ENCODE peak calls at places on chromosomes 12 and 14, in nine cellular contexts. Y, U, S, M, H, O, G, T and F are unnamed samples.

GRCh38 chr14:35944847-35945246 is 118.7 kb downstream of the BRMS1L start:
- DNase-seq in Y (no peak), U (peak; percentile 4), S (no peak), M (peak; percentile 5), H (no peak), O (peak; percentile 56), G (no peak), T (peak; percentile 26), F (peak; percentile 32)

GRCh38 chr14:22850944-22851790 is 14.8 kb downstream of the MMP14 start:
- DNase-seq in Y (peak; percentile 98), U (no peak), S (peak; percentile 94), M (no peak), H (peak; percentile 98), O (no peak), G (peak; percentile 90), T (peak; percentile 72), F (no peak)

GRCh38 chr12:52582971-52583456 is 9.4 kb upstream of the KRT74 start:
- DNase-seq in Y (peak; percentile 87), U (peak; percentile 86), S (peak; percentile 48), M (peak; percentile 73), H (peak; percentile 68), O (peak; percentile 74), G (peak; percentile 31), T (peak; percentile 63), F (peak; percentile 50)

GRCh38 chr12:6297170-6297569 is 13.3 kb upstream of the PLEKHG6 start:
- DNase-seq in Y (no peak), U (no peak), S (no peak), M (no peak), H (peak; percentile 14), O (no peak), G (no peak), T (no peak), F (no peak)

GRCh38 chr12:62250671-62251608 is 9.3 kb upstream of the USP15 start:
- DNase-seq in Y (no peak), U (peak; percentile 93), S (no peak), M (peak; percentile 93), H (no peak), O (no peak), G (no peak), T (no peak), F (no peak)

GRCh38 chr12:30067156-30067555 is 283.4 kb upstream of the TMTC1 start:
- DNase-seq in Y (no peak), U (no peak), S (no peak), M (no peak), H (no peak), O (no peak), G (no peak), T (no peak), F (no peak)

GRCh38 chr12:6943387-6943718 is 263 bp upstream of the RNU7-1 start:
- DNase-seq in Y (peak; percentile 96), U (peak; percentile 93), S (peak; percentile 83), M (peak; percentile 87), H (peak; percentile 96), O (peak; percentile 95), G (peak; percentile 89), T (peak; percentile 85), F (peak; percentile 90)

GRCh38 chr14:68106456-68106855 is 286.9 kb downstream of the RAD51B start:
- DNase-seq in Y (no peak), U (no peak), S (no peak), M (no peak), H (no peak), O (no peak), G (no peak), T (no peak), F (no peak)

GRCh38 chr14:68784995-68785816 is 7.7 kb downstream of the ZFP36L1 start:
- DNase-seq in Y (peak; percentile 87), U (no peak), S (peak; percentile 62), M (no peak), H (peak; percentile 74), O (peak; percentile 87), G (no peak), T (no peak), F (no peak)

GRCh38 chr12:49068879-49069506 is 786 bp downstream of the RHEBL1 start:
- DNase-seq in Y (no peak), U (peak; percentile 32), S (no peak), M (no peak), H (no peak), O (no peak), G (no peak), T (no peak), F (no peak)

GRCh38 chr12:1496162-1496925 is 98.0 kb downstream of the FBXL14 start:
- DNase-seq in Y (peak; percentile 84), U (no peak), S (no peak), M (no peak), H (no peak), O (no peak), G (no peak), T (peak; percentile 70), F (no peak)

GRCh38 chr12:85531345-85531744 is 251.3 kb downstream of the ALX1 start:
- DNase-seq in Y (no peak), U (no peak), S (no peak), M (no peak), H (no peak), O (no peak), G (no peak), T (no peak), F (no peak)

GRCh38 chr12:103848917-103849491 is 8.0 kb upstream of the NT5DC3 start:
- DNase-seq in Y (no peak), U (no peak), S (no peak), M (no peak), H (peak; percentile 92), O (no peak), G (no peak), T (no peak), F (no peak)

GRCh38 chr12:47990351-47991105 is 13.7 kb downstream of the COL2A1 start:
- DNase-seq in Y (peak; percentile 15), U (no peak), S (no peak), M (no peak), H (peak; percentile 40), O (no peak), G (no peak), T (no peak), F (peak; percentile 72)

GRCh38 chr14:51576112-51576420 is 75.6 kb upstream of the FRMD6 start:
- DNase-seq in Y (no peak), U (no peak), S (no peak), M (no peak), H (no peak), O (no peak), G (no peak), T (no peak), F (no peak)

DNA sequence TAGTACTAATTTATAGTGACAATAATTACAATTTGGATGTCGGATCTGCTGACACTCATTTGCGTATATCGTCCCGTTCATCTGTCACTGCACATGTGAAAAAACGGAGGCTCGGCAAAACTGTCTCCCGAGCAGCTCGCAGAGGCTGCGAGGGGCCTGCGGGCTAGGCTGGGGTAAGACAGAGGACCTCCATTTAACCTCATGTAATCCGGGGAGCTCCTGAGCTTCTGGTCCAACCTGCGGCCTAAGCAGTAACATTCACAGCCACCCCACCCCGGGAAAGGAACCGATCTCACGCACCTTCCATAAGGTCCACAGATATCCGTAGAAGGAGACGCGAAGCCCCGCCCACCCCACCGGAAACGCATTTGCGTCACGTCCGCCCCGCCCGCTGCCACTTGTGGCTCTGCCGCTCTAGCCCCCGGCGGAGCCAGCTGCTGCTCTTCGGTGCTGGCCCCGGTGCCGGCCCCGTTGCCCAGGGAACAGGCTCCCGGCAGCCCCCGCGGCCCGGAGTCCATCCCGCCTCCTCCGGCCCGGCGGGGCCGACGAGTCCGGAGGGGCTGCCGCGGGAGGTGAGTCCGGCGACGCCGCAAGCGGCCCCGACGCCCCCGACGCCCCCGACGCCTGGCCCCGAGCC is at the start of the genes CINP and TECPR2:
- DNase-seq in Y (peak; percentile 100), U (peak; percentile 98), S (peak; percentile 99), M (peak; percentile 94), H (peak; percentile 99), O (peak; percentile 95), G (peak; percentile 97), T (peak; percentile 99), F (peak; percentile 87)
- TF ChIP-seq POLR2A in Y (no peak), U (peak; percentile 87), S (peak; percentile 72), M (peak; percentile 78), H (peak; percentile 18), O (peak; percentile 53), G (peak; percentile 38), T (peak; percentile 80), F (peak; percentile 81)

GRCh38 chr12:89880695-89881350 is 172.2 kb upstream of the ATP2B1 start:
- DNase-seq in Y (no peak), U (no peak), S (no peak), M (no peak), H (no peak), O (no peak), G (no peak), T (peak; percentile 31), F (peak; percentile 19)
- TF ChIP-seq POLR2A in Y (no peak), U (no peak), S (no peak), M (no peak), H (no peak), O (no peak), G (no peak), T (no peak), F (peak; percentile 93)

DNA sequence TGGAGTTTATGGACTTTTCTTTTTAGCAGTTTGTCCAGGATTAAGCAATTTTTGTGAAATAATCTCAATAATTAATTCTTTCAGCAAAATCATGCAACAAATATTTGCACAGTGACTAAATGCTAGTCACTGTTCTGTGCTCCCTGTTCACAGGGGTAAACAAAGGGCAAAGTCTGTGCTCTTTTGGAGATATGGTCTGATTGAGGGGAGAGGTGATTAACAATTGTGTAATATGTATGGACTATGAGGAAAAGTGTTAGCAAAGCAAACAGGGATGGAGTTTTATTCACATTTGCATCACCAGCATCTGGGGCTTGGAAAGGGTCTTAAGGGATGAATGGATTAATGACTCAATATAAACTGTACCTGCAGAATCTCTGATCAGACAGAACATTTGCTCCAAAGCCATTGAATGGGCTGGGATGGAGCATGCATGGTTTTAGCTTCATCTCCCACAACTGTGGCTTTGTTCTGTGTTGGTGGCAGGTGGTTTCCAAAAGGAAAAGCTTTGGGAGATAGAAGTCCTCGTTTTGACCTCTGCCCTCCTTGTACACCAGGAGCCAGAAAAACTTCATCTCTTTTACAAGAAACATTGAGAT is 39.3 kb downstream of the GPR65 start:
- DNase-seq in Y (no peak), U (no peak), S (no peak), M (no peak), H (no peak), O (peak; percentile 76), G (no peak), T (no peak), F (no peak)
- TF ChIP-seq POLR2A in Y (no peak), U (no peak), S (no peak), M (no peak), H (no peak), O (no peak), G (no peak), T (no peak), F (no peak)

DNA sequence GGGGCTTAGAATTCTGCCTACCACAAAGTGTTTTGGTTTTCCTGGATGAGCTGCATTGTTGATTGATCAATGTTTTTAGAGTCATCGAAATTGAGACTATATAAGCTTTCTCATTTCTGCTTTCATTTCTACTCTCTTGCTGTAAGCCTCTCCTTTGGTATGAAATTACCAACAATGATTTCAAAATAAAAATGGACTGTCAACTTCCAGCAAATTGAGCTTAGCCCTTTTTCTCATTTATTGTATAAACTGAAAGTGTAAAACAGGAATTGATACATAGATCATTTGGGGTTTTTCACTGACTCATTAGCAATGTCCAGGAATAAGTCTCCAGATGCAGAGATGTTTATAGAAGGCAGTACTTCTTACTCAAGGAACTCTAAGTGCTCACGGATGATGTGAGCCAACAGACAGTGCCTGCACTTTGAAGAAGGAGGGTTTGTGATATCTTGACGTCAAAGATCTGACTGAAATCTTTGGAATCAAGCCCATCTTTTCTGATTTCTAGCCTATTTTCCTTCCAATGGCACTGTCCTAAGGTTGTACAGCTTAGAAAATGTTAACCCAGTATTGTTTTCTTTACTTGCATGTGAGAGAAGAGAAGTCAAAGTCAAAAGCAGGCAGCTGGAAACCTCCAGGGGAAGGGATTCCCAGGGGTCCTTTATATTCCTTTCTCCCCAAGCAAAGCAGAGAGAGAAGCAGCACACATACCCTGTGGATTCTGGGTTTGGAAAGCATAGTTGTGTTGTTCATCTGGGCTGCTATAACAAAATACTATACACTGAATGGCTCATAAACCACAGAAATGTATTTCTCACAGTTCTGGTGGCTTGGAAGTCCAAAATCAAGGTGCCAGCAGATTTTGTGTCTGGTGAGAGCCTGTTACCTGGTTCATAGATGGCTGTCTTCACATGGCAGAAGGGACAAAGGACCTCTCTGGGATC is 19.8 kb upstream of the PCNX1 start:
- DNase-seq in Y (no peak), U (no peak), S (no peak), M (no peak), H (no peak), O (no peak), G (no peak), T (no peak), F (no peak)
- TF ChIP-seq POLR2A in Y (no peak), U (no peak), S (no peak), M (no peak), H (no peak), O (no peak), G (no peak), T (no peak), F (no peak)